ENCODE peak calls at places on chromosome 12, in eight cellular contexts. D is fibroblast of lung, N is GM23248, A is kidney, H is endodermal cell, M is HCT116, V is HepG2, R is neuronal stem cell. C is an unnamed sample.

GRCh38 chr12:131920157-131920508 is 8.9 kb upstream of the PUS1 start:
- DNase-seq in A (no peak), D (no peak), R (no peak), V (no peak), M (no peak), N (no peak), H (no peak), C (no peak)

GRCh38 chr12:89884917-89885316 is 176.3 kb upstream of the ATP2B1 start:
- DNase-seq in M (no peak), A (no peak), V (no peak), H (no peak), N (no peak), D (no peak), R (no peak), C (no peak)

GRCh38 chr12:5083955-5084849 is 40.5 kb downstream of the KCNA5 start:
- DNase-seq in V (peak; percentile 24), R (peak; percentile 73), A (no peak), N (peak; percentile 67), M (peak; percentile 28), D (peak; percentile 83), H (peak; percentile 86), C (no peak)

GRCh38 chr12:109393437-109394345 is 46.0 kb downstream of the MYO1H start:
- DNase-seq in V (peak; percentile 35), D (peak; percentile 34), N (peak; percentile 71), H (peak; percentile 81), R (peak; percentile 54), A (no peak), M (peak; percentile 48), C (peak; percentile 36)

GRCh38 chr12:113914176-113914575 is 51.9 kb downstream of the RBM19 start:
- DNase-seq in D (no peak), R (no peak), N (no peak), H (no peak), V (no peak), M (no peak), A (no peak), C (no peak)

GRCh38 chr12:42163913-42164312 is 19.2 kb upstream of the GXYLT1 start:
- DNase-seq in H (no peak), A (no peak), D (no peak), V (no peak), M (no peak), N (no peak), R (no peak), C (no peak)

GRCh38 chr12:55673638-55674037 is 34.1 kb downstream of the ITGA7 start:
- DNase-seq in R (no peak), V (no peak), H (peak; percentile 18), D (no peak), A (no peak), M (no peak), N (no peak), C (no peak)

GRCh38 chr12:19139795-19140194 is 10.3 kb downstream of the PLEKHA5 start:
- DNase-seq in N (no peak), R (no peak), V (no peak), H (no peak), D (peak; percentile 30), M (no peak), A (no peak), C (no peak)

GRCh38 chr12:112149596-112149995 is 24.2 kb downstream of the TRAFD1 start:
- DNase-seq in A (peak; percentile 86), R (no peak), V (no peak), M (no peak), D (no peak), N (no peak), H (peak; percentile 38), C (no peak)

GRCh38 chr12:80877706-80878384 is 59.9 kb downstream of the LIN7A start:
- DNase-seq in N (peak; percentile 28), H (no peak), R (no peak), M (no peak), V (no peak), D (peak; percentile 56), A (no peak), C (no peak)

GRCh38 chr12:122651520-122652224 is 51.5 kb downstream of the HCAR2 start:
- DNase-seq in D (peak; percentile 10), V (no peak), R (no peak), A (no peak), N (no peak), H (no peak), M (no peak), C (no peak)

GRCh38 chr12:3231399-3231876 is 154.3 kb downstream of the TSPAN9 start:
- DNase-seq in N (no peak), V (no peak), D (peak; percentile 10), A (no peak), R (peak; percentile 48), M (no peak), H (peak; percentile 82), C (no peak)

GRCh38 chr12:27940756-27941402 is 31.7 kb downstream of the PTHLH start:
- DNase-seq in N (peak; percentile 76), V (peak; percentile 65), D (peak; percentile 67), H (peak; percentile 95), R (peak; percentile 58), M (peak; percentile 77), A (no peak), C (peak; percentile 68)

GRCh38 chr12:93624595-93625294 is 52.3 kb downstream of the SOCS2 start:
- DNase-seq in D (peak; percentile 96), V (peak; percentile 52), A (no peak), R (no peak), M (peak; percentile 75), N (peak; percentile 97), H (no peak), C (no peak)

DNA sequence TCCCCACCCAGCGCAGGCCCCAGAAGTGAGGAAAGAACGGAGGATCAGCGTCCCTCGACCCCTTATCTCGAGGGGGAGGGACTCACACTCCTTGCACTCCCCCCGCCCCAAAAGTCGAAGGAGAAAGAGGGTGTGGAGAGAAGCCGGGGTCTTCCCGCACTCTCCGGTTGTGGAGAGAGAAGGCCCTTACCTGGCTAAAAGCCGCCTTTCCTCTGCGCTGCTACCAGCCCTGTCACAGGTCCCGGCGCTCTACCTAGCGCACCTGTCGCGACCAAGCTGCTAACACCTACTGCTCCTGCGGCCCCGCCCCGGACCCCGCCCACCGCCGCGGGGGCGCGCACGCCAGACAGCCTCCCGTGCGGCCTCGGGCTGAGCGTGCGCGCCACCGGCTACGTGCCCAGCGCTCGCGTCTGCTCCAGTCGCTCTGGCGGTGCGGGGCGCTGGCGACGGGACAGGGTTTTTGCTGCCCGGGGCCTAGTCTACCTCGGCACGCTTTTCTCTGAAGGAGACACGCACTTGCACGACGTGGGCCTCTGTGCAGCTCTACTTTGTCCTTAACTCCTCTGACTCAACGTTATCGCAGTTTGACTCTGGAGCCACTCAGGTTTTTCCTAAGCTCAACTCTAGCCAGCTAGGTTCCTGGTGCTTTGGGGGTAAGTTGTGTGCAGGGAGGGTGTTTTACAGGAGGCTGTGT is at the start of gene LIMA1:
- DNase-seq in D (peak; percentile 84), H (peak; percentile 99), M (peak; percentile 78), A (peak; percentile 97), V (peak; percentile 76), N (peak; percentile 94), R (peak; percentile 75), C (peak; percentile 95)
- H3K9ac ChIP-seq in D (peak within 1 kb of the TSS; percentile 70), H (peak within 1 kb of the TSS; percentile 53), M (peak within 1 kb of the TSS; percentile 83), A (peak within 1 kb of the TSS; percentile 96), V (peak within 1 kb of the TSS; percentile 93), N (peak within 1 kb of the TSS; percentile 83), R (peak within 1 kb of the TSS; percentile 87), C (peak within 1 kb of the TSS; percentile 96)

GRCh38 chr12:54038260-54038759 is 5.5 kb downstream of the HOXC5 start:
- DNase-seq in D (no peak), R (no peak), N (no peak), M (no peak), V (no peak), H (no peak), A (peak; percentile 34), C (no peak)

GRCh38 chr12:54038760-54039414 is 6.0 kb downstream of the HOXC5 start:
- DNase-seq in D (no peak), A (peak; percentile 91), H (no peak), R (no peak), V (no peak), M (no peak), N (no peak), C (no peak)

GRCh38 chr12:54036620-54037359 is 3.9 kb downstream of the HOXC5 start:
- DNase-seq in A (peak; percentile 87), R (no peak), D (no peak), N (peak; percentile 89), V (no peak), M (no peak), H (peak; percentile 68), C (no peak)

GRCh38 chr12:54035561-54036377 is 2.9 kb downstream of the HOXC5 start:
- DNase-seq in H (no peak), N (peak; percentile 20), M (no peak), A (no peak), D (no peak), R (no peak), V (no peak), C (no peak)

DNA sequence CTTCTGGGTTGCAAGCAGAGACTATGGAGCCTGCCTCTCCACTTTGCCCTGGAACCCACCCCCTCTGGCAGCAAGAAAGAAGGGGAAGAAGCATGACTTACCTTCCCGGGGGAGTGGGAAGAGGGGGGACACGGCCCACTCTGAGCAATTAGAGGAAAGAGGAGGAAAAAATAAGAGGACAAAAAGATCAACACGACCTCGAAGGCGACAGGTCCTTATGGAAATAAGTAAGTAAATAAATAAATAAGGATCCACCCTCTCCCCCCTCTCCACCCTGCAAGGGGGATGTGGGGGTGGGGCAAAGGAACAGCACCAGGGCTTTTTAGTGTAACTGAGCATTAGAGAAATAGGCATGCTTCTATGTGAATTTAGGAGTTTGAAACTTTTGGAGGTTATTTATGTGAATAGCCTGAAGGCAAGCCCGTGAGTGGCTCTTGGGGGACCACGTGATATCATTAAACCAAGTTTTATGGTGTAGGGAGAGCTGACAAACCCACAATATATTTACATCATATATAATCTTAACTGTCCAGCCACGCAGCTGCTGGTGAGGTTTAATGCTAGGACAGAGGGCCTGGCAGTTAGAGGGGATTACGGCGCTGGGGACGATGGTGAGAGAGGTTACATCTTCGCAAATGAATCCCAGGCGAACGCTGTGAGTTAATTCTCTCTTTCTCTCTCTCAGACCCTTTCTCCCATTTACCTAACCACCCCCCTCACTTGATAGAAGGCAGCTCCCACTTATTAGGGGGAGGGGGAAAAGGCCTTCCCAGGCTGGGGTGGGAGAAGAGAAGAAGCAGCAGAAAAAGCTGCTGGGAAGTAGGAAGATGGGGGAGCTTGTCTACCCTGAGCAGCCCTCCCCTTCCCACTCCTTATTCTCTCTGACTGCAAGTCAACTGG is 4.8 kb downstream of the HOXC5 start:
- DNase-seq in H (no peak), R (no peak), N (no peak), D (no peak), V (no peak), A (peak; percentile 12), M (no peak), C (no peak)
- H3K9ac ChIP-seq in H (no peak overlapping the region), R (no peak overlapping the region), N (no peak overlapping the region), D (no peak overlapping the region), V (no peak overlapping the region), A (peak overlapping the region; percentile 30), M (no peak overlapping the region), C (no peak overlapping the region)

GRCh38 chr12:26845984-26846383 is 13.0 kb upstream of the ITPR2 start:
- DNase-seq in R (no peak), N (peak; percentile 69), H (no peak), V (peak; percentile 57), D (peak; percentile 98), M (no peak), A (no peak), C (no peak)
- H3K9ac ChIP-seq in R (no peak overlapping the region), N (no peak overlapping the region), H (no peak overlapping the region), V (peak overlapping the region; percentile 7), D (no peak overlapping the region), M (no peak overlapping the region), A (no peak overlapping the region), C (no peak overlapping the region)

DNA sequence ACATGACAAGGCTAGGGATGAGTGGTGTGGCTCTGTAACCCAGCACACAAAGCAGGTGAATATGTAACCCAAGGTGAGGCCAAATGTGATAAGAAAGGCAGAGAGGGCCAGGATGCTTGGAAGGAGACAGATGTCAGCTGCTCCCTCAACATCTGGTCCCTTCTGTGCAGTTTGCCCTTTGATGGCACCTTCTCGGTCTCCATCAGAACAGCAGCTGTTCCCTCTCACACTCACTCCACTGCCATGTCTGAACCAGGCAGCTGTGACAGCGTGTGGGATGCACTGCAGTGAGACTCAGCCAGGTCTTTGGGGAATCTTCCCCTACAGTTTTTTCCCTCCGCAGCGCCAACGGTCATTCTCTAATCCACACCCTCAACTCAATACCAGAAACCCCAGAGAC is 229.8 kb downstream of the GLT1D1 start:
- DNase-seq in H (no peak), V (no peak), D (no peak), R (no peak), N (no peak), A (no peak), M (no peak), C (no peak)
- H3K9ac ChIP-seq in H (no peak overlapping the region), V (no peak overlapping the region), D (no peak overlapping the region), R (no peak overlapping the region), N (no peak overlapping the region), A (no peak overlapping the region), M (no peak overlapping the region), C (no peak overlapping the region)

C was measured in colonic mucosa.